ENCODE peak calls at places on chromosomes 4 and X, in seven cellular contexts. W is mammary epithelial cell, F is pancreas, O is GM23248, Z is kidney, J is lower lobe of right lung, Q is suprapubic skin. H is an unnamed sample.
A peak's percentile ranks its signal among the peaks of the same experiment; 100 is the strongest.

GRCh38 chrX:111098874-111099273 is 2.9 kb downstream of the PAK3 start:
- DNase-seq in J (peak; percentile 52), W (no peak), F (peak; percentile 58), Q (no peak), Z (peak; percentile 73), O (peak; percentile 1), H (peak; percentile 3)

GRCh38 chr4:149031399-149031798 is 589.2 kb upstream of the NR3C2 start:
- DNase-seq in Q (no peak), Z (no peak), F (no peak), O (peak; percentile 54), J (no peak), W (peak; percentile 11), H (no peak)

GRCh38 chr4:118817178-118817930 is 18.6 kb downstream of the SEC24D start:
- DNase-seq in W (no peak), J (no peak), F (no peak), Q (no peak), Z (no peak), O (no peak), H (no peak)

GRCh38 chr4:1533501-1534064 is 127.3 kb upstream of the NKX1-1 start:
- DNase-seq in O (peak; percentile 32), Z (peak; percentile 47), W (no peak), Q (no peak), J (peak; percentile 42), F (no peak), H (no peak)

GRCh38 chrX:151537572-151537971 is 25.9 kb upstream of the PASD1 start:
- DNase-seq in Z (no peak), Q (no peak), F (no peak), J (no peak), O (no peak), W (no peak), H (no peak)

GRCh38 chr4:106594291-106594952 is 225.8 kb upstream of the GIMD1 start:
- DNase-seq in Z (no peak), J (no peak), F (no peak), O (peak; percentile 48), Q (no peak), W (peak; percentile 34), H (no peak)

GRCh38 chr4:3741217-3742011 is 24.8 kb upstream of the ADRA2C start:
- DNase-seq in J (no peak), W (no peak), O (no peak), F (no peak), Q (no peak), Z (no peak), H (no peak)

GRCh38 chrX:113741744-113742143 is 842.1 kb upstream of the HTR2C start:
- DNase-seq in F (no peak), Z (no peak), J (no peak), Q (no peak), O (peak; percentile 60), W (peak; percentile 8), H (no peak)

GRCh38 chrX:133881893-133882292 is 103.5 kb downstream of the GPC3 start:
- DNase-seq in O (no peak), W (no peak), F (no peak), J (no peak), Z (no peak), Q (no peak), H (no peak)

GRCh38 chrX:129932792-129933321 is 26.9 kb downstream of the UTP14A start:
- DNase-seq in Z (peak; percentile 84), Q (peak; percentile 78), J (peak; percentile 48), O (peak; percentile 48), F (no peak), W (no peak), H (peak; percentile 11)

GRCh38 chr4:102169345-102169744 is 175.9 kb downstream of the SLC39A8 start:
- DNase-seq in W (no peak), Z (no peak), J (no peak), Q (no peak), O (peak; percentile 3), F (no peak), H (no peak)

GRCh38 chr4:118767109-118767508 is 68.8 kb downstream of the SEC24D start:
- DNase-seq in Q (no peak), Z (no peak), J (no peak), F (no peak), W (no peak), O (no peak), H (no peak)

GRCh38 chr4:113952452-113953029 is 26.9 kb downstream of the ARSJ start:
- DNase-seq in Q (no peak), Z (no peak), O (peak; percentile 63), J (no peak), W (peak; percentile 27), F (no peak), H (no peak)

GRCh38 chr4:78527555-78527954 is 24.0 kb upstream of the ANXA3 start:
- DNase-seq in O (no peak), J (no peak), Z (no peak), F (no peak), W (no peak), Q (no peak), H (no peak)

GRCh38 chr4:53055274-53055673 is 193.2 kb downstream of the RASL11B start:
- DNase-seq in Q (no peak), O (peak; percentile 61), F (no peak), Z (no peak), W (peak; percentile 65), J (no peak), H (no peak)

GRCh38 chr4:118270492-118270891 is 82.3 kb downstream of the PRSS12 start:
- DNase-seq in Q (no peak), W (peak; percentile 30), F (no peak), O (peak; percentile 64), Z (no peak), J (no peak), H (no peak)

GRCh38 chrX:96685205-96686099 is 810 bp downstream of the DIAPH2 start:
- DNase-seq in W (peak; percentile 48), J (peak; percentile 54), Q (peak; percentile 67), F (peak; percentile 19), Z (peak; percentile 72), O (peak; percentile 72), H (peak; percentile 13)

GRCh38 chr4:4913147-4913561 is 53.7 kb downstream of the MSX1 start:
- DNase-seq in J (no peak), F (no peak), Q (no peak), W (no peak), Z (no peak), O (no peak), H (no peak)

GRCh38 chr4:151356510-151356909 is 31.1 kb upstream of the SH3D19 start:
- DNase-seq in Z (no peak), Q (no peak), O (peak; percentile 72), F (no peak), J (no peak), W (peak; percentile 63), H (no peak)

GRCh38 chr4:74613266-74613665 is 168.3 kb downstream of the AREG start:
- DNase-seq in F (no peak), W (no peak), Z (no peak), O (no peak), Q (no peak), J (no peak), H (no peak)

GRCh38 chrX:54029543-54030143 is 14.6 kb downstream of the PHF8 start:
- DNase-seq in W (peak; percentile 48), Z (peak; percentile 84), O (no peak), J (peak; percentile 56), Q (no peak), F (peak; percentile 51), H (no peak)

GRCh38 chr4:148795156-148795864 is 353.1 kb upstream of the NR3C2 start:
- DNase-seq in O (no peak), Z (no peak), W (peak; percentile 59), Q (no peak), J (peak; percentile 63), F (peak; percentile 42), H (peak; percentile 7)

GRCh38 chr4:183635737-183636136 is 23.2 kb downstream of the RWDD4 start:
- DNase-seq in O (no peak), Q (no peak), Z (no peak), J (no peak), F (no peak), W (no peak), H (no peak)

GRCh38 chrX:18286322-18286831 is 65.7 kb upstream of the BEND2 start:
- DNase-seq in W (peak; percentile 52), J (no peak), Z (no peak), F (no peak), O (no peak), Q (no peak), H (no peak)

GRCh38 chr4:94488667-94489066 is 36.9 kb downstream of the PDLIM5 start:
- DNase-seq in Q (no peak), W (peak; percentile 95), Z (no peak), O (peak; percentile 84), F (no peak), J (no peak), H (no peak)

GRCh38 chr4:162610116-162610515 is 446.3 kb upstream of the FSTL5 start:
- DNase-seq in J (no peak), Z (no peak), W (no peak), F (no peak), O (no peak), Q (no peak), H (no peak)

GRCh38 chr4:91258326-91258725 is 1045.4 kb upstream of the GRID2 start:
- DNase-seq in F (no peak), Z (no peak), W (no peak), J (no peak), O (no peak), Q (no peak), H (no peak)

GRCh38 chrX:119398974-119399771 is at the start of gene SLC25A43:
- DNase-seq in W (peak; percentile 11), J (peak; percentile 66), Q (no peak), O (peak; percentile 61), Z (peak; percentile 81), F (peak; percentile 29), H (peak; percentile 22)
- H3K4me1 ChIP-seq in W (peaks cover 10% of the 10 kb centered on the region), J (peaks cover 4% of the 10 kb centered on the region), Q (peaks cover 17% of the 10 kb centered on the region), O (peaks cover 4% of the 10 kb centered on the region), Z (no peaks in the 10 kb centered on the region), F (peaks cover 3% of the 10 kb centered on the region), H (no peaks in the 10 kb centered on the region)

GRCh38 chrX:44433556-44433955 is 90.1 kb upstream of the EFHC2 start:
- DNase-seq in Q (no peak), F (no peak), Z (no peak), J (no peak), O (no peak), W (no peak), H (no peak)
- H3K27ac ChIP-seq in Q (no peak overlapping the region), F (no peak overlapping the region), Z (no peak overlapping the region), J (no peak overlapping the region), O (no peak overlapping the region), W (no peak overlapping the region), H (no peak overlapping the region)

DNA sequence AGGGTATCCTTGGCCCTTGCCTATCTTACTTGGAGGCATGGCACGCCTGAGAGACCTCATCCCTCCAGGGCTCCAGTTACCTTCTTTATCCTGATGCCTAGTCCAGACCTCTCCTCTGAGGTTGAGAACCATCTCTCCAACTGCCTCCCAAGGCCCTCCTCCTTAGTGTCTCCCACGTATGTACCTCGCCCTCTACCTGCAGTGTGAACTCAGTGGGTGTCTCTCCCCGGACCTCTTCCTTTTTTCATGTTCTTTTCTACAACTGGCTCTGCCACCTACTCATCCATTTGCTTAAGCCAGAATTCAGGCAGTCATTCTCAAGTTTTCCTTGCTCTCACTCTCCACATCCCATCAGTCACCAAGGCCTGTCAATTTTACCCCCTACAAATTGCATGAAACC is 16.6 kb downstream of the RPS4X start:
- DNase-seq in Z (no peak), W (no peak), J (no peak), F (no peak), Q (no peak), O (no peak), H (no peak)
- H3K36me3 ChIP-seq in Z (no peaks in the 10 kb centered on the region), W (no peaks in the 10 kb centered on the region), J (no peaks in the 10 kb centered on the region), F (no peaks in the 10 kb centered on the region), Q (no peaks in the 10 kb centered on the region), O (no peaks in the 10 kb centered on the region), H (no peaks in the 10 kb centered on the region)

DNA sequence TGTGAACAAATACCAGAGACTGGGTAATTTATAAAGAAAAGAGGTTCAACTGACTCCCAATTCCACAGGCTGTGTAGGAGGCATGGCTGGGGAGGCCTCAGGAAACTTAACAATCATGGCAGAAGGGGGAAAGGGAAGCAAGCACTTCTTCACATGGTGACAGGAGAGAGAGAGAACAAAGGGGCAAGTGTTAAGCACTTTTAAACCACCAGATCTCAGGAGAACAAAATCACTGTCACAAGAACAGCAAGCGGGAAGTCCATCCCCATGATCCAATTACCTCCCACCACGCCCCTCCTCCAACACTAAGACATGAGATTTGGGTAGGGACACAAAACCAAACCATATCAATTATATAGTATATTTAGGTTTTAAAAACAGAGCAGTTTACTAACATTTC is 30.8 kb downstream of the MOB1B start:
- DNase-seq in F (no peak), W (no peak), O (no peak), Z (no peak), J (no peak), Q (no peak), H (no peak)
- H3K4me1 ChIP-seq in F (no peaks in the 10 kb centered on the region), W (no peaks in the 10 kb centered on the region), O (peaks cover 4% of the 10 kb centered on the region), Z (peaks cover under 1% of the 10 kb centered on the region), J (peaks cover 7% of the 10 kb centered on the region), Q (no peaks in the 10 kb centered on the region), H (peaks cover 7% of the 10 kb centered on the region)